ENCODE peak calls at places on chromosome 3, in nine cellular contexts. N is substantia nigra; I is K562; P is tibial nerve; A is aorta; L is transverse colon; W is CD8-positive, alpha-beta memory T cell; M is right cardiac atrium; J is pancreas. U is an unnamed sample.

GRCh38 chr3:113132571-113132996 is 78.8 kb upstream of the BOC start:
- DNase-seq in N (no peak), I (no peak), P (no peak), A (no peak), L (no peak), W (no peak), M (no peak), J (no peak), U (no peak)

GRCh38 chr3:86961297-86961696 is 29.7 kb downstream of the VGLL3 start:
- DNase-seq in N (no peak), I (no peak), P (no peak), A (no peak), L (no peak), W (no peak), M (no peak), J (no peak), U (no peak)

GRCh38 chr3:110327870-110328269 is 743.7 kb upstream of the NECTIN3 start:
- DNase-seq in N (no peak), I (no peak), P (no peak), A (no peak), L (no peak), W (no peak), M (no peak), J (no peak), U (no peak)

GRCh38 chr3:44914936-44915335 is 40.5 kb downstream of the TGM4 start:
- DNase-seq in N (no peak), I (peak), P (no peak), A (no peak), L (no peak), W (no peak), M (no peak), J (no peak), U (no peak)

GRCh38 chr3:56879453-56880224 is 77.9 kb upstream of the ARHGEF3 start:
- DNase-seq in N (no peak), I (no peak), P (no peak), A (no peak), L (no peak), W (no peak), M (no peak), J (no peak), U (no peak)

GRCh38 chr3:73086071-73086494 is 24.6 kb downstream of the EBLN2 start:
- DNase-seq in N (peak), I (peak), P (peak), A (no peak), L (peak), W (peak), M (no peak), J (peak), U (no peak)

GRCh38 chr3:58998476-58999117 is 51.2 kb downstream of the CFAP20DC start:
- DNase-seq in N (no peak), I (peak), P (no peak), A (no peak), L (no peak), W (no peak), M (no peak), J (no peak), U (no peak)

GRCh38 chr3:111737712-111738097 is 121.4 kb upstream of the PHLDB2 start:
- DNase-seq in N (no peak), I (no peak), P (peak), A (no peak), L (peak), W (no peak), M (peak), J (no peak), U (no peak)

GRCh38 chr3:136932518-136932917 is 25.3 kb upstream of the IL20RB start:
- DNase-seq in N (no peak), I (no peak), P (no peak), A (no peak), L (no peak), W (no peak), M (no peak), J (no peak), U (no peak)

GRCh38 chr3:11604139-11604895 is 39.4 kb downstream of the VGLL4 start:
- DNase-seq in N (no peak), I (peak), P (no peak), A (no peak), L (no peak), W (no peak), M (no peak), J (no peak), U (no peak)

GRCh38 chr3:64267774-64268604 is 42.7 kb upstream of the PRICKLE2 start:
- DNase-seq in N (peak), I (no peak), P (peak), A (peak), L (peak), W (no peak), M (peak), J (peak), U (peak)

GRCh38 chr3:128482857-128483656 is 9.9 kb downstream of the GATA2 start:
- DNase-seq in N (no peak), I (peak), P (no peak), A (peak), L (no peak), W (no peak), M (peak), J (peak), U (no peak)

GRCh38 chr3:82048711-82049110 is 287.3 kb upstream of the GBE1 start:
- DNase-seq in N (no peak), I (no peak), P (no peak), A (no peak), L (no peak), W (no peak), M (no peak), J (no peak), U (no peak)

GRCh38 chr3:191549377-191549776 is 88.4 kb downstream of the PYDC2 start:
- DNase-seq in N (no peak), I (no peak), P (no peak), A (no peak), L (no peak), W (no peak), M (no peak), J (no peak), U (no peak)

GRCh38 chr3:157390713-157391515 is 45.7 kb upstream of the PTX3 start:
- DNase-seq in N (no peak), I (no peak), P (no peak), A (peak), L (no peak), W (no peak), M (no peak), J (no peak), U (no peak)

GRCh38 chr3:67863869-67864268 is 209.5 kb upstream of the SUCLG2 start:
- DNase-seq in N (no peak), I (no peak), P (no peak), A (no peak), L (no peak), W (no peak), M (no peak), J (no peak), U (no peak)

GRCh38 chr3:67853520-67853919 is 199.1 kb upstream of the SUCLG2 start:
- DNase-seq in N (no peak), I (no peak), P (no peak), A (no peak), L (no peak), W (no peak), M (no peak), J (no peak), U (no peak)

GRCh38 chr3:67854663-67855062 is 200.3 kb upstream of the SUCLG2 start:
- DNase-seq in N (no peak), I (no peak), P (no peak), A (no peak), L (no peak), W (no peak), M (no peak), J (no peak), U (no peak)

DNA sequence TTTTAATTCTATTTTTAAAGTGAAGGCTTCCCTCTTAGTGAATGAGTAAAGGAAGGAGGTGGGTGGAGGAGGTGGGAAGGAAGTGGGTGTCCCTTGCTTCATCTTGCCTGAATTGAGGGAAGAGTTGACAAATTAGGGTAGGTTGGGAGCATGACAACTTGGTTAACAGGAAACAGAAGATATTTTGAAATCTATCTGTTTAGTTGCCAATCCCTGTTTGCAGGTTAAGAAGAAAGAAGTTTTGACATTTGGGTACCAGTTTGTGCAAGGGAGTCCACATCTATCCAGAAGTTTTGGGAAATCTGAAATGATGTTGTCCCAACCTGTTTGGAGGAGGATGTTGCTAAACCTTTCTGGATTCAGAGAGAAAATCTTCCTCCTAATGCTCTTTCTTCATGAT is 204.1 kb upstream of the SUCLG2 start:
- DNase-seq in N (no peak), I (no peak), P (no peak), A (no peak), L (no peak), W (no peak), M (no peak), J (no peak), U (no peak)
- H3K27ac ChIP-seq in N (no peak), I (no peak), P (no peak), A (no peak), L (no peak), W (no peak), M (no peak), J (no peak), U (no peak)

GRCh38 chr3:48686538-48687219 is 964 bp upstream of the NCKIPSD start:
- DNase-seq in N (no peak), I (no peak), P (no peak), A (no peak), L (no peak), W (no peak), M (no peak), J (no peak), U (no peak)

GRCh38 chr3:48689384-48689783 is 3.7 kb upstream of the NCKIPSD start:
- DNase-seq in N (no peak), I (no peak), P (no peak), A (no peak), L (no peak), W (no peak), M (no peak), J (no peak), U (no peak)

GRCh38 chr3:48688032-48688736 is 2.5 kb upstream of the NCKIPSD start:
- DNase-seq in N (no peak), I (no peak), P (no peak), A (no peak), L (no peak), W (no peak), M (no peak), J (no peak), U (no peak)

GRCh38 chr3:48687220-48687678 is 1.5 kb upstream of the NCKIPSD start:
- DNase-seq in N (no peak), I (no peak), P (no peak), A (no peak), L (no peak), W (no peak), M (no peak), J (no peak), U (no peak)

GRCh38 chr3:48688737-48689075 is 3.0 kb upstream of the NCKIPSD start:
- DNase-seq in N (no peak), I (no peak), P (no peak), A (peak), L (no peak), W (no peak), M (no peak), J (no peak), U (no peak)
- H3K27ac ChIP-seq in N (no peak), I (no peak), P (no peak), A (no peak), L (no peak), W (no peak), M (no peak), J (no peak), U (no peak)

GRCh38 chr3:19945405-19946290 is 1.2 kb upstream of the RAB5A start:
- DNase-seq in N (no peak), I (no peak), P (no peak), A (no peak), L (peak), W (no peak), M (no peak), J (no peak), U (no peak)
- H3K27ac ChIP-seq in N (peak), I (peak), P (peak), A (no peak), L (peak), W (peak), M (no peak), J (peak), U (peak)

DNA sequence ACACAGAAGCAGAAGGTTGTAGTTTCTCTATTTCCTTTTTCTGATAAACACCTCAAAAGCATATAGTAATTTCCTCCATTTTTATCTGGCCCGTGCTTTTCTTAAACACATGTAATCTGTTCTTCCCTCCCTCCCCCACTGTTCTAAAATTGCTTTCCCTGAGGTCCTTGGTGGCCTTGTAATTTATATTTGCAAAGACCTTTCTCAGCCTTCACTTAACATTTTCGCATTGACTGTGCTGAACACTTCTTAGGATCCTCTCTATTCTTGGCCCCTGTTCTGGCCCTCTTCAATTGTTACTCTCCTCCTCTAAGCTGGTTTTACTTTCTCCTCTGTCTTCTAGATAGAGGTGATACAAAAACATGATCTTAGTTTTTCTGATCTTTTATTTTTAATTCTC is 28.3 kb downstream of the GAP43 start:
- DNase-seq in N (no peak), I (no peak), P (no peak), A (no peak), L (no peak), W (no peak), M (no peak), J (no peak), U (no peak)
- H3K27ac ChIP-seq in N (no peak), I (no peak), P (no peak), A (no peak), L (no peak), W (no peak), M (no peak), J (no peak), U (no peak)

DNA sequence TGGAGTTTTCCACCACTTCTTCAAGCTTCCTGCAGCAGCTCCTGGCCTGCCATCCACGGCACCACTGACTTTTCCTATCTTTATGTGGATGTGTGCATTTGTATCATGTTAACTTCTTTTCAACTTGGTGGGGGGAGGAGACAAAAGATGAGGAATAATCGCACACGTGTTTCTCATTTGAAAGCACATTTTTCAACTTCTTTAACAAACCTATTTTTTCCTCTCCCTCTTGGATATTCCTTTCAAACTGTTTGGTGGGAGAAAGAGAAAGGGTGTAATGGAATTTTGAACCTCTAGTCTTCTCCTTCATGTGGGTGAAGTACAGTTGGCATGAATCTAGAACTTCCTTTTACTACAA is 61.1 kb upstream of the LRTM1 start:
- DNase-seq in N (no peak), I (no peak), P (no peak), A (no peak), L (no peak), W (no peak), M (no peak), J (no peak), U (no peak)
- H3K27ac ChIP-seq in N (no peak), I (no peak), P (no peak), A (no peak), L (no peak), W (no peak), M (no peak), J (no peak), U (no peak)

GRCh38 chr3:99066863-99067262 is 165.4 kb upstream of the DCBLD2 start:
- DNase-seq in N (no peak), I (no peak), P (no peak), A (no peak), L (no peak), W (no peak), M (no peak), J (no peak), U (no peak)

DNA sequence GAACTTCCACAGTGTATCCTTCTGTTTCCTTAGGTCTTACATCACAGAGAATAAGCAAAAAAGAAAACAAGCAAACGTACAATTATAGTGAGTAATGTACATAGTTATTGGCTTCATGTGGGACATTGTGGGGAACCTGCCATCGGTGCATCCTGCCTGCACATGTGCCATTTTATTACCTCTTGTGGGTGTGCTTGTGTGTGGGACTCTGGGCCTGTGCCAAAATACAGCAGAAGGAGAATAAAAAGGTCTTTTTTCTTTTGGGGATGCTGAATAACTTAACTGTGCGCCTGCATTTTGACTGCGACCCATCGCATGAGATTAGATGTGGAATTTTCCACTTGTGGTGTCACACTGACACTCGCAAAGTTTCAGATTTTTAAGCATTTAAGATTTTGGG is 169.6 kb upstream of the DCBLD2 start:
- DNase-seq in N (no peak), I (no peak), P (no peak), A (no peak), L (no peak), W (no peak), M (no peak), J (no peak), U (no peak)
- H3K27ac ChIP-seq in N (peak), I (no peak), P (no peak), A (no peak), L (no peak), W (no peak), M (no peak), J (no peak), U (no peak)

GRCh38 chr3:15277861-15278260 is 54.5 kb downstream of the SH3BP5 start:
- DNase-seq in N (no peak), I (no peak), P (no peak), A (no peak), L (no peak), W (no peak), M (no peak), J (no peak), U (no peak)

GRCh38 chr3:15280853-15281532 is 51.4 kb downstream of the SH3BP5 start:
- DNase-seq in N (no peak), I (no peak), P (no peak), A (no peak), L (peak), W (no peak), M (no peak), J (no peak), U (no peak)

GRCh38 chr3:15279671-15280402 is 52.5 kb downstream of the SH3BP5 start:
- DNase-seq in N (no peak), I (no peak), P (no peak), A (no peak), L (no peak), W (no peak), M (no peak), J (no peak), U (no peak)

GRCh38 chr3:15281817-15282216 is 50.6 kb downstream of the SH3BP5 start:
- DNase-seq in N (peak), I (no peak), P (no peak), A (no peak), L (no peak), W (no peak), M (no peak), J (no peak), U (no peak)

GRCh38 chr3:15279200-15279599 is 53.2 kb downstream of the SH3BP5 start:
- DNase-seq in N (no peak), I (no peak), P (no peak), A (no peak), L (no peak), W (no peak), M (no peak), J (no peak), U (no peak)
- H3K27ac ChIP-seq in N (no peak), I (no peak), P (no peak), A (no peak), L (no peak), W (no peak), M (no peak), J (no peak), U (no peak)

DNA sequence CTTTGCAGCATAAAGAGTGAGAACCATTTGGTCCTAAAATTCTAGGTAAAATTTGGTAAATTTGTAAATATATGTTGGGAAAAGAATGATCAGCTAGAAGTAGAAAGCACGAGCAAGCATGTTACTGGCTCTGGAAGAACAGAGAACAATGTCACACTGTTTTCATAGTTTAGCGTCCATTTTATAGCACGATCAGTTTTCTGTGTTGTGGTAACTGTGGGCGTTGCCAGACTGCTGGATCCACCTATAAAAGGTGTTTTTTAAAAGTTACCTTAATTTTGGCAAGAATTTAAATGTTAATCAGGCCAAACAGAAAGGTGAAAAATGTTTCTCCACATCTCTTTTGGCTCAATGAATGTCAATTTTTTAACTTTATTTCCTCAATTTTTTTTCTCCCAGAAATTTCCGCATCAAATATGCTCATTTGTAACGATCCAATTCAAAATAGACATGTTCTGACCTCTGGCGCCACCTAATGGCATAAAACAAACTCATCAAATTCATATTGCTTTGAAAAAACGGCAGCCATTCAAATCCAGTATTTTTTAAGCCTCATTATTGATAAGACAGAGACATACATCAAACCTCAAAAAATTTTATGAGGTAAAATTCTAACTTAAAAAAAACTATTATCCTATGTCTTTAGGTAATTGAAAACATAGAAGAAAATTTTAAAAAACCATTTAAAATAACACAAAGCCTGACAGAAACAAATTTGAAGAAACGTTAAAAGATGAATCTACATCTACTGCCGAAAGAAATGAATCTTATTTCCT is 5.5 kb upstream of the GP5 start:
- DNase-seq in N (no peak), I (no peak), P (peak), A (no peak), L (peak), W (no peak), M (no peak), J (no peak), U (no peak)
- H3K27ac ChIP-seq in N (no peak), I (no peak), P (no peak), A (no peak), L (peak), W (no peak), M (no peak), J (no peak), U (no peak)

DNA sequence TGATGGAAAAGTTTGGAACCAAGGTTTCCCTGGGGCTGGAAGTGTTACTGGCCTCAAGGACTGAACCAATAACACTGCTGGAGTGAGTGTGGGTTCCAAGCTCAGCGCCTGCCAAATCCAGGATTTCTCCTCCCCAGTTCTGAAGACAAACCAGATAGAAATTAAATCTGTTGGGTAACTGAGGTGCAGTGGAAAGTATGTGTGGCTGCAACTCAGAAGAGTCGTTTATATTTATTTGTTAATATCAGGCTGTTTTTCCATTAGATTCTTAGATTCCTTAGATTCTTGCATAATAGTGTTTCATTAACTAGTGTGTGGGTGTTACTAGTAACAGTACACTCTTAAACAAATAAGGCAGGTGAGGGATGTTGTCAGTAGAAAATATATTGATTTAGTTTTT is 66.4 kb upstream of the FNDC3B start:
- DNase-seq in N (no peak), I (no peak), P (peak), A (no peak), L (no peak), W (no peak), M (peak), J (no peak), U (no peak)
- H3K27ac ChIP-seq in N (no peak), I (no peak), P (no peak), A (no peak), L (no peak), W (no peak), M (no peak), J (no peak), U (no peak)